ENCODE peak calls at places on chromosomes 2 and 18, in nine cellular contexts. N is fibroblast of the aortic adventitia; H is uterus; K is suprapubic skin; L is CD8-positive, alpha-beta T cell; F is foreskin fibroblast; U is H9; Q is GM06990; Y is AG04449. S is an unnamed sample.

GRCh38 chr2:219998099-219998498 is 370.7 kb downstream of the SLC4A3 start:
- DNase-seq in F (peak), Q (no peak), U (peak), K (no peak), L (no peak), H (no peak), N (no peak), Y (no peak), S (no peak)

GRCh38 chr2:64311191-64311910 is 142.6 kb upstream of the LGALSL start:
- DNase-seq in Q (no peak), Y (no peak), U (no peak), H (no peak), L (no peak), F (no peak), K (no peak), N (no peak), S (no peak)

GRCh38 chr2:234410526-234410925 is 86.4 kb downstream of the ARL4C start:
- DNase-seq in Q (no peak), K (no peak), N (no peak), U (no peak), L (no peak), Y (no peak), F (no peak), H (no peak), S (no peak)

GRCh38 chr2:98806266-98806697 is 75.3 kb upstream of the MGAT4A start:
- DNase-seq in N (peak), H (peak), Q (no peak), K (no peak), F (peak), L (no peak), Y (no peak), U (no peak), S (no peak)

GRCh38 chr18:73615506-73615905 is 532.1 kb downstream of the FBXO15 start:
- DNase-seq in U (no peak), K (no peak), F (peak), Y (no peak), L (no peak), N (no peak), H (no peak), Q (no peak), S (no peak)

GRCh38 chr18:43574974-43575373 is 297.7 kb upstream of the SYT4 start:
- DNase-seq in F (no peak), K (no peak), H (no peak), Q (no peak), U (no peak), Y (no peak), L (no peak), N (no peak), S (no peak)

GRCh38 chr2:42086500-42086953 is 38.7 kb downstream of the PKDCC start:
- DNase-seq in F (peak), Q (no peak), U (peak), Y (no peak), L (no peak), N (peak), H (peak), K (peak), S (peak)

GRCh38 chr18:75407468-75408437 is 19.8 kb downstream of the SMIM21 start:
- DNase-seq in U (peak), L (no peak), H (no peak), Y (no peak), F (peak), Q (no peak), K (no peak), N (peak), S (no peak)

GRCh38 chr18:75203456-75204261 is 5.3 kb downstream of the PTGR3 start:
- DNase-seq in H (no peak), Q (no peak), U (no peak), F (peak), Y (no peak), L (no peak), N (peak), K (no peak), S (no peak)

GRCh38 chr2:163469561-163469962 is 266.2 kb downstream of the FIGN start:
- DNase-seq in K (no peak), U (no peak), H (no peak), F (no peak), Y (no peak), N (peak), L (no peak), Q (no peak), S (no peak)

GRCh38 chr2:86825728-86826386 is 35.1 kb upstream of the CD8A start:
- DNase-seq in F (no peak), H (no peak), K (no peak), U (no peak), N (no peak), Q (no peak), Y (no peak), L (peak), S (no peak)

GRCh38 chr2:220460257-220460985 is 833.0 kb downstream of the SLC4A3 start:
- DNase-seq in Q (no peak), F (peak), U (no peak), L (no peak), N (no peak), H (no peak), K (no peak), Y (no peak), S (no peak)

GRCh38 chr2:26486789-26487188 is 8.9 kb upstream of the OTOF start:
- DNase-seq in N (no peak), L (no peak), K (no peak), U (no peak), F (no peak), H (no peak), Y (no peak), Q (no peak), S (no peak)

GRCh38 chr18:58455318-58455950 is 173.5 kb downstream of the ALPK2 start:
- DNase-seq in H (no peak), Q (no peak), K (no peak), F (no peak), L (no peak), N (no peak), Y (no peak), U (no peak), S (no peak)

GRCh38 chr2:241092677-241093076 is 9.4 kb downstream of the MTERF4 start:
- DNase-seq in K (no peak), Q (no peak), U (no peak), H (no peak), L (no peak), Y (no peak), F (peak), N (no peak), S (no peak)

GRCh38 chr2:196558506-196558905 is 81.0 kb upstream of the CCDC150 start:
- DNase-seq in U (no peak), H (no peak), N (no peak), F (no peak), Y (no peak), L (no peak), K (no peak), Q (no peak), S (no peak)

GRCh38 chr2:207481924-207482323 is 47.8 kb upstream of the CREB1 start:
- DNase-seq in K (no peak), L (no peak), F (no peak), H (no peak), Y (no peak), U (no peak), N (no peak), Q (no peak), S (no peak)

GRCh38 chr2:171670655-171671054 is 16.6 kb upstream of the DYNC1I2 start:
- DNase-seq in L (no peak), N (peak), F (no peak), H (no peak), K (no peak), U (no peak), Y (no peak), Q (no peak), S (no peak)

GRCh38 chr2:177543007-177543760 is 150.6 kb downstream of the AGPS start:
- DNase-seq in Q (no peak), F (peak), H (no peak), U (no peak), N (peak), Y (peak), K (no peak), L (no peak), S (no peak)

GRCh38 chr2:211144078-211144477 is 587.7 kb downstream of the CPS1 start:
- DNase-seq in L (no peak), K (no peak), H (no peak), F (peak), Q (no peak), Y (no peak), U (no peak), N (peak), S (no peak)

GRCh38 chr2:150319632-150320555 is 167.6 kb downstream of the RND3 start:
- DNase-seq in H (no peak), U (no peak), L (no peak), Y (no peak), N (no peak), Q (no peak), K (no peak), F (no peak), S (no peak)

GRCh38 chr2:137467246-137467862 is 496.9 kb upstream of the HNMT start:
- DNase-seq in N (peak), Q (no peak), K (no peak), Y (no peak), F (peak), L (no peak), H (no peak), U (peak), S (peak)

GRCh38 chr18:74276609-74277008 is 15.2 kb downstream of the CYB5A start:
- DNase-seq in Y (no peak), L (no peak), F (no peak), H (no peak), U (no peak), N (no peak), Q (no peak), K (no peak), S (no peak)

GRCh38 chr2:152822669-152823068 is 104.2 kb downstream of the ARL6IP6 start:
- DNase-seq in Y (no peak), F (no peak), L (no peak), K (no peak), Q (no peak), U (no peak), H (no peak), N (no peak), S (no peak)

GRCh38 chr2:206555721-206556120 is 86.6 kb upstream of the FAM237A start:
- DNase-seq in Q (no peak), U (no peak), N (peak), K (no peak), F (peak), L (no peak), Y (peak), H (no peak), S (no peak)

GRCh38 chr2:240972636-240973521 is 25.5 kb upstream of the SNED1 start:
- DNase-seq in K (no peak), H (no peak), U (no peak), Y (no peak), Q (no peak), N (peak), L (no peak), F (peak), S (no peak)

GRCh38 chr2:40120957-40121356 is 330.9 kb downstream of the SLC8A1 start:
- DNase-seq in N (no peak), U (no peak), F (no peak), K (no peak), Y (no peak), H (no peak), L (no peak), Q (no peak), S (no peak)

GRCh38 chr2:23544589-23545295 is 159.8 kb downstream of the KLHL29 start:
- DNase-seq in Q (no peak), K (no peak), H (no peak), Y (no peak), L (no peak), U (no peak), N (no peak), F (peak), S (no peak)

GRCh38 chr18:61549889-61550288 is 216.7 kb downstream of the CDH20 start:
- DNase-seq in K (no peak), N (no peak), H (no peak), L (no peak), F (no peak), Y (no peak), Q (no peak), U (no peak), S (no peak)

GRCh38 chr18:59918320-59918755 is 18.5 kb downstream of the PMAIP1 start:
- DNase-seq in N (peak), K (no peak), Q (peak), L (no peak), F (peak), Y (no peak), H (no peak), U (peak), S (no peak)

GRCh38 chr18:52152036-52152435 is 188.0 kb upstream of the DCC start:
- DNase-seq in K (no peak), F (no peak), Y (no peak), L (no peak), N (no peak), Q (peak), H (no peak), U (no peak), S (no peak)

DNA sequence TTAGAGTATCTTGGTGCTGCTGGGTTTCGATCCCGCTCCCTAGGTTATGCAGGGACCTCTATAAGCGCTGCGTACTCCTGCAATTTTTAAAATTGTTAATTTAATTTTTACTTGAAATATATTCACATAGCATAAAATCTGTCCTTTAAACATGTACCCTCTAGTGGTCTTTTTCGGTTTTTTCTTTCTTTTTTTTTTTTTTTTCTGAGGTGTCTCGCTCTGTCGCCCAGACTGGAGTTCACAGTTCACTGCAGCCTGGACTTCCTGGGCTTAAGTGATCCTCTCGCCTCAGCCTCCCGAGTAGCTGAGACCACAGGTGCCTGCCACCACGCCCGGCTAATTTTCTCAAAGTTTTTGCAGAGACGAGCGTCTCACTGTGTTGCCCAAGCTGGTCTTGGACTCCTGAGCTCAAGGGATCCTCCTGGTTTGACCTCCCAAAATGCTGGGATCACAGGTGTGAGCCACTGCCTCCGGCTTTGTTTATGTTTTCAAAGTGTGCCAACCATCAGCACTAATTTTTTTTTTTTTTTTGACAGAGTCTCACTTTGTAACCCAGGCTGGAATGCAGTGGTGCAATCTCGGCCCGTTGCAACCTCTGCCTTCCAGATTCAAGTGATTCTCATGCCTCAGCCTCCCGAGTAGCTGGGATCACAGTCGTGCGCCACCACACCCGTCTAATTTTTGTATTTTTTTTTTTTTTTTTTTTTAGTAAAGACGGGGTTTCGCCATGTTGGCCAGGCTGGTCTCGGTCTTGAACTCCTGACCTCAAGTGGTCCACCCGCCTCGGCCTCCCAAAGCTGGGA is 585 bp upstream of the MOB1A start:
- DNase-seq in U (no peak), N (no peak), K (no peak), L (no peak), F (peak), Q (no peak), Y (no peak), H (no peak), S (no peak)
- TF ChIP-seq CTCF in U (peak), N (peak), K (no peak), L (peak), F (peak), Q (no peak), Y (no peak), H (peak), S (peak)

DNA sequence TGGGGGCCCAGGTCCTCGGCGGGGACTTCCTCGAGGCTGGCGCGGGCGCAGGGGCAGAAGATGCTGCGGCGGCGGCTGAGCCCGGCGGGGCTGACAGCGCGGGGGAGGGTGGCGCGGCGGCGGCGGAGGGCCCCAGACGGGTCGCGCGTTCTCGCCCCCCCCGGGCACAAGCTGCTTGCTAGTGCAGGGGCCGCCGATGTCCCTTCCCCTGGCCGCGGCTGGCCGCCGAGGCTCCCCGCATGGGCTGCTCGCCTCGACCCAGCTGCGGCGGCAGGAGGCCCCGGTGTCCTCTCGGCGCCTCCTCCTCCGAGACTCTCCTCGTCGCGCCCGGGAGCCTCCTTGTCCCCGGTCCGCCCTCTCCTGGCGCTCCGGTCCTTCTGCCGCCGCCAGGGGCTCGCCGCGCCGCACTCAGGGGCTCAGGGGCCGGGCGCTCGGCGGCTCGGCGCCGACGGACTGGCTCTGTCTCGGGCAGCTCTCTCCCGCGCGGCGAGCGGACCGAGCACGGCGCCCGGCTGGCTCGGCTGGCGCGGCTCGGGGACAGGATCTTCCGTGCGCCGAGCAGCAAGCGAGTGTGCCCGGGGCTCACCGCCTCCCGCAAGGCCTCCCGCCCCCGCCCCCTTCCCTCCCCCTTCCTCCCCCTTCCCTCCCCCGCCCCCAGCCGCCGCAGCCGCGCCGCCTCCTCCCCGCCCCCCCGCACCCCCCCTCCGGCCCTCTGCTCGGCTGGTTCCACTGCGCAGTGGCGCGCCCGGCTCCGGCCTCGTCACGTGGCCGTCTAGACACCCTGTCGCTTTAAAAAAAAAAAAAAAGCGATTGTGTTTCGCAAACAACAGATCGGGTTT is 902 bp upstream of the SMAD7 start:
- DNase-seq in U (peak), N (peak), Q (peak), L (peak), H (peak), Y (no peak), F (peak), K (peak), S (no peak)
- TF ChIP-seq CTCF in U (peak), N (peak), Q (no peak), L (no peak), H (peak), Y (peak), F (peak), K (no peak), S (peak)

GRCh38 chr18:66553824-66554223 is 50.1 kb downstream of the CDH19 start:
- DNase-seq in U (no peak), Q (no peak), L (no peak), K (no peak), N (no peak), H (no peak), F (peak), Y (no peak), S (no peak)

DNA sequence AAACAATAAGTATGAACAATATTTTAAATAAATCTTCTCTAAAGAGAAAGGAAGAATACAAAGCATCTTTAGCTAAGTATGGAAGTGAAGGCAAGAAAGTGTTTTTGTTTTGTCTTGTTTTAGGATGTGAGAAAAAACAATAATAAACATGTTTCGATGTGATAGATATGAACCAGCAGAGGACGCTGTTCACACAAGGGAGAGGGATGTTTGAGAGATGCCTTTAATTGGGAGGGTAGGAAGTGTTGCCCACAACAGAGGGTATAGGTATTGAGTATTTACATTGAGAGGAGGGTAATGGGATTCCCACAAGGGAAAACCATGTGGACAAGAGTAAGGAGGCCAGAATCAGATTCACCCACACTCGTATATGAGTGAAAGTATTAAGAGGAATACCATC is 55.1 kb downstream of the CDH19 start:
- DNase-seq in U (no peak), L (no peak), Q (no peak), Y (no peak), H (no peak), F (no peak), K (no peak), N (no peak), S (no peak)
- TF ChIP-seq CTCF in U (peak), L (no peak), Q (peak), Y (no peak), H (no peak), F (no peak), K (no peak), N (no peak), S (peak)

DNA sequence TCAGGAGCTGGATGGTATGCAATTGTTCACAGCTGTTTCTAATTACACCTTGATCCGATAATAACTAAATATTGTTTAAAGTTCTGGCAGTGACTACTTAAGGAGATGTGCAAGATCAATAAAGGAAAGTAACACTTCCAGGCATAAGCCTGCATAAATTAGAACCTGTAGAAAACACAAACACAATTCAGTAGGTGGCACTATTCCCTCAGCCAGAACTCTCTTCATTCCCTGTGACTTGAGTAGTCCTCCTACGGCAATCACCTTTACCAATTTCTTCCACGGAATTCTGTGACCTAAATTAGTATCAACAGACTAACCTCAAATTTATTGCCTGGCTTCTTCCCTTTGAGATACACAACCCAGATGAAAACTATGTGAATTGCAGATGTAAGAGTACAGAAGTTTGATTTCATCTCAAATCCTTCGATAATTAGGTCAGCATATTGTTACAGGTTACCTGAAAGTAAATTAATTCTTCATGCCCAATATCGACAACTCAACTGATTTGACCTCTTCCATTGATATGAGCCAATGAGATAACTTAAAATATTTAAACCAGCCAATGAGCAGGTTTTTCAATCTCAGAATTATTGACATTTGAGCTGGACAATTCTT is 137.8 kb downstream of the PID1 start:
- DNase-seq in L (no peak), F (peak), U (no peak), N (peak), Y (no peak), H (no peak), Q (no peak), K (no peak), S (no peak)
- TF ChIP-seq CTCF in L (no peak), F (peak), U (peak), N (peak), Y (no peak), H (peak), Q (peak), K (no peak), S (peak)

GRCh38 chr18:48749768-48750167 is 201.0 kb downstream of the SMAD7 start:
- DNase-seq in K (peak), Y (no peak), U (no peak), H (peak), Q (no peak), L (no peak), F (peak), N (peak), S (no peak)
- TF ChIP-seq CTCF in K (no peak), Y (no peak), U (no peak), H (no peak), Q (no peak), L (no peak), F (no peak), N (peak), S (no peak)

S was measured in progenitor cell of endocrine pancreas.